ENCODE peak calls at places on chromosomes 7 and 10, in four cellular contexts. One of them, this sample, is unnamed.

GRCh38 chr10:29535778-29536459 is 98.9 kb downstream of the SVIL start:
- DNase-seq in A549: no peak
- DNase-seq in SK-N-SH: no peak
- DNase-seq in GM12878: no peak
- DNase-seq in this sample: no peak

GRCh38 chr10:49679480-49679893 is at the start of gene C10orf53:
- DNase-seq in A549: no peak
- DNase-seq in SK-N-SH: peak
- DNase-seq in GM12878: no peak
- DNase-seq in this sample: no peak

GRCh38 chr10:29699621-29700020 is 64.8 kb upstream of the SVIL start:
- DNase-seq in A549: no peak
- DNase-seq in SK-N-SH: no peak
- DNase-seq in GM12878: no peak
- DNase-seq in this sample: no peak

GRCh38 chr10:31129880-31130405 is 98.3 kb upstream of the ZNF438 start:
- DNase-seq in A549: no peak
- DNase-seq in SK-N-SH: no peak
- DNase-seq in GM12878: no peak
- DNase-seq in this sample: no peak

GRCh38 chr10:128125416-128125943 is 743 bp downstream of the MKI67 start:
- DNase-seq in A549: peak
- DNase-seq in SK-N-SH: peak
- DNase-seq in GM12878: no peak
- DNase-seq in this sample: no peak

GRCh38 chr7:101096331-101096956 is 11.2 kb downstream of the TRIM56 start:
- DNase-seq in A549: no peak
- DNase-seq in SK-N-SH: no peak
- DNase-seq in GM12878: no peak
- DNase-seq in this sample: no peak

GRCh38 chr7:2860627-2861133 is 16.6 kb upstream of the GNA12 start:
- DNase-seq in A549: no peak
- DNase-seq in SK-N-SH: no peak
- DNase-seq in GM12878: no peak
- DNase-seq in this sample: peak

GRCh38 chr7:81187768-81188167 is 268.9 kb upstream of the SEMA3C start:
- DNase-seq in A549: no peak
- DNase-seq in SK-N-SH: no peak
- DNase-seq in GM12878: no peak
- DNase-seq in this sample: no peak

GRCh38 chr7:108055541-108056135 is 52.7 kb upstream of the LAMB1 start:
- DNase-seq in A549: no peak
- DNase-seq in SK-N-SH: peak
- DNase-seq in GM12878: no peak
- DNase-seq in this sample: peak
- TF ChIP-seq CHD2 in A549: no peak
- TF ChIP-seq CHD2 in SK-N-SH: peak
- TF ChIP-seq CHD2 in GM12878: no peak
- TF ChIP-seq CHD2 in this sample: no peak

DNA sequence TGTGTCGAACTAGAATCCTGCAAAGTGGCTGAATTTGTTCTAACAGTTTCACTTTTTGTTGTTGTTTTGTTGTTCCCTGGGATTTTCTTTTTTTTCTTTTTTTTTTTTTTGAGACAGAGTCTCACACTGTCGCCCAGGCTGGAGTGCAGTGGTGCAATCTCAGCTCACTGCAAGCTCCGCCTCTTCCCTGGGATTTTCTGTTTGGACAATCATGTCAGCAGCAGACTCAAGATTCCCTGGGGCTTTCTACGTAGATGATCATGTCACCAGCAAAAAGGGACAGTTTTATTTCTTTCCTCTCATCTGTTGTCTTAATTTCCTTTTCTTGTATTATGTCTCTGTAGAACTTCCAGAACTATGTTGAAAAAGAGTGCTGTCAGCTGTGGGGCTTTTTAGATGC is 241.4 kb downstream of the TNS3 start:
- DNase-seq in A549: no peak
- DNase-seq in SK-N-SH: no peak
- DNase-seq in GM12878: no peak
- DNase-seq in this sample: no peak
- TF ChIP-seq REST in A549: no peak
- TF ChIP-seq REST in SK-N-SH: no peak
- TF ChIP-seq REST in GM12878: no peak
- TF ChIP-seq REST in this sample: no peak

GRCh38 chr10:43316988-43317387 is 50.1 kb upstream of the RASGEF1A start:
- DNase-seq in A549: no peak
- DNase-seq in SK-N-SH: no peak
- DNase-seq in GM12878: no peak
- DNase-seq in this sample: no peak
- TF ChIP-seq CHD2 in A549: no peak
- TF ChIP-seq CHD2 in SK-N-SH: no peak
- TF ChIP-seq CHD2 in GM12878: no peak
- TF ChIP-seq CHD2 in this sample: no peak

GRCh38 chr10:101816913-101817541 is 1.2 kb downstream of the OGA start:
- DNase-seq in A549: no peak
- DNase-seq in SK-N-SH: no peak
- DNase-seq in GM12878: no peak
- DNase-seq in this sample: no peak

GRCh38 chr10:101816375-101816773 is 1.9 kb downstream of the OGA start:
- DNase-seq in A549: no peak
- DNase-seq in SK-N-SH: no peak
- DNase-seq in GM12878: no peak
- DNase-seq in this sample: no peak

GRCh38 chr10:101818958-101819633 is 852 bp upstream of the OGA start:
- DNase-seq in A549: no peak
- DNase-seq in SK-N-SH: no peak
- DNase-seq in GM12878: no peak
- DNase-seq in this sample: peak

GRCh38 chr10:101817542-101818118 is 614 bp downstream of the OGA start:
- DNase-seq in A549: peak
- DNase-seq in SK-N-SH: peak
- DNase-seq in GM12878: no peak
- DNase-seq in this sample: no peak

GRCh38 chr10:101818119-101818957 is at the start of gene OGA:
- DNase-seq in A549: peak
- DNase-seq in SK-N-SH: peak
- DNase-seq in GM12878: peak
- DNase-seq in this sample: peak
- TF ChIP-seq REST in A549: peak
- TF ChIP-seq REST in SK-N-SH: peak
- TF ChIP-seq REST in GM12878: peak
- TF ChIP-seq REST in this sample: no peak

GRCh38 chr7:148625342-148625741 is 34.8 kb downstream of the C7orf33 start:
- DNase-seq in A549: no peak
- DNase-seq in SK-N-SH: no peak
- DNase-seq in GM12878: no peak
- DNase-seq in this sample: no peak
- TF ChIP-seq CHD2 in A549: no peak
- TF ChIP-seq CHD2 in SK-N-SH: no peak
- TF ChIP-seq CHD2 in GM12878: no peak
- TF ChIP-seq CHD2 in this sample: no peak

GRCh38 chr10:73991846-73992245 is 6.1 kb upstream of the VCL start:
- DNase-seq in A549: no peak
- DNase-seq in SK-N-SH: no peak
- DNase-seq in GM12878: no peak
- DNase-seq in this sample: no peak
- TF ChIP-seq REST in A549: no peak
- TF ChIP-seq REST in SK-N-SH: no peak
- TF ChIP-seq REST in GM12878: peak
- TF ChIP-seq REST in this sample: no peak

DNA sequence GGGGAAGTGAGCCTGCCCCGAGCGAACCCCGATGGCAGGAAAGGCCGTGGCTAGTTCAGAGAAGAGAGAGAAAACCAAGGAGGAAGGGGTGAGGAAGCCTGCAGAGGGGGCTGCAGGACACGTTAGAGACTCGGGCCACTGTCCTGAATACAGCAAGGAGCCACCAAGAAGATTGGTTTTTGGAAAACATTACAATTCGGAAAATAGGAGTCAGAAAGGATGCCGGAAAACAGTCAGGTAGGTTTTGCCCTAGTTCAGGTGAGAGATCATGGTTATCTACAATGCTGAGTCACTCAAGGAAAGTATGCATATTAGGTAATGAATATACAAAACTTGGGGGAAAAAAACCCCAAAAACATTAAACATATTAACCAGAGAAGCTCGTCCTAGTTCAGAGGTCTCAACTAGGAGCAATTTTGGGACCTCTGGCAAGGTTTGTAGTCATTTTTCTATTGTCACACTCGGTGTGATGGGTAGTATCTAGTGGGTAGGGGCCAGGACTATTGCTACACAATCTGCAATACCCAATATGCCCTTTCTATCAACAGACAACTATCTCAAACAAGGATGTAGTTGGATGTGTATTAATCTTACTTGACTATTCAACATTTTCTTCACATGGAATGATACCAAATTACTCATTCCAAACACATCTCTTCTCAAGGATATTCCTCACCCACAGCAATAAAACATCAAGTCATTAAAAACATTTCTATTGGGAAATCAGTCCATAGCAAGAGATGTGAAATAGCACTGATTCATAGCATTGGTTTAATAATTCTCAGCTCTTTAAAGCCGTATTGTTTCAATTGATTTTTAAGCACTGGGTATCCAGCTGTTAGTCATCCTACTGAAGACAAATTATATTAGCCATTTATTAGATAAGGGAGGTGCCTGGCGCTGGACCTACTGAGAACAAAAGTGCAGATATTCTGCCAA is 74.4 kb upstream of the RSU1 start:
- DNase-seq in A549: peak
- DNase-seq in SK-N-SH: peak
- DNase-seq in GM12878: no peak
- DNase-seq in this sample: peak
- TF ChIP-seq CHD2 in A549: no peak
- TF ChIP-seq CHD2 in SK-N-SH: no peak
- TF ChIP-seq CHD2 in GM12878: no peak
- TF ChIP-seq CHD2 in this sample: no peak

DNA sequence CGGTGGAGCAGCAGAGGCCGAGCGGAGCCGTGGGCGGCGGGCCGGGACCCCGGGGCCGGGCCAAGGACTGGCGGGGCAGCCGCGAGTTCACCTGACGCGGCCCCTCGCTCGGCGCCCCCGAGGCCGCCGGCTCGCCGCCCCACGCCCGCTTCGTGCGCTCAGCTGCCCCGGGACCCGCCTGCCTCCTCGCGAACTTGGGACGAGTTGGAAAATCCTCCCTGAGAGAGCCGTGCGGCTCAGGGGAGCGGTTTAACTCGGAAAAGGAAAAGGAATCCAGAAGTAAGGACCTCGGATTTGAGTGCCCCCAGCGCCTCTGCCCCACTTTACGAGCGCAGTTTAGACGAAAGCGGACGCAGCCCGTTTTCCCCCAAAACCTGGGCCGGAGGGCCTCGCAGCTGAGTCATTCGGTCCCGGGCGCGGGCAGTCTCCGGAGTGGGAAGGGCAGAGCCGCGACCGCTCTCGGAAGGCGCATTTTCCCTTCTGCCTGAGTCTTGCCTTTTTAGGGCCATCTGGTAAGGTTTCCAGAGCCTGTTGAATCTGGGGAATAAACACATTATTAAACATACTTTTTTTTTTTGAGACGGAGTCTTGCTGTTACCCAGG is 744 bp downstream of the CREM start:
- DNase-seq in A549: peak
- DNase-seq in SK-N-SH: peak
- DNase-seq in GM12878: no peak
- DNase-seq in this sample: peak
- TF ChIP-seq REST in A549: no peak
- TF ChIP-seq REST in SK-N-SH: no peak
- TF ChIP-seq REST in GM12878: no peak
- TF ChIP-seq REST in this sample: no peak